ENCODE peak calls at places on chromosomes 6 and 20, in five cellular contexts. D is GM12878, H is HepG2, Q is SK-N-SH, G is K562. T is an unnamed sample.

GRCh38 chr6:125015152-125015551 is 52.9 kb downstream of the RNF217 start:
- DNase-seq in D (no peak), H (no peak), Q (no peak), G (no peak), T (no peak)

GRCh38 chr6:130396722-130397121 is 30.9 kb downstream of the TMEM200A start:
- DNase-seq in D (no peak), H (no peak), Q (no peak), G (no peak), T (no peak)

GRCh38 chr20:21027569-21027968 is 78.6 kb downstream of the LINC00237 start:
- DNase-seq in D (no peak), H (peak), Q (peak), G (no peak), T (peak)

GRCh38 chr20:48652961-48653705 is 174.7 kb downstream of the PREX1 start:
- DNase-seq in D (no peak), H (no peak), Q (no peak), G (no peak), T (no peak)

GRCh38 chr6:129853996-129854711 is 7.0 kb downstream of the TMEM244 start:
- DNase-seq in D (no peak), H (no peak), Q (no peak), G (no peak), T (no peak)

GRCh38 chr6:108438918-108439317 is 121.8 kb upstream of the FOXO3 start:
- DNase-seq in D (no peak), H (no peak), Q (no peak), G (no peak), T (no peak)

GRCh38 chr6:137044366-137045220 is at the start of gene IL20RA:
- DNase-seq in D (no peak), H (no peak), Q (peak), G (no peak), T (no peak)

GRCh38 chr6:47762502-47762901 is 19.3 kb upstream of the OPN5 start:
- DNase-seq in D (no peak), H (no peak), Q (no peak), G (no peak), T (no peak)

GRCh38 chr6:34610819-34611477 is 54.8 kb upstream of the SPDEF start:
- DNase-seq in D (no peak), H (peak), Q (no peak), G (peak), T (no peak)

GRCh38 chr20:11502051-11502450 is 415.6 kb upstream of the BTBD3 start:
- DNase-seq in D (no peak), H (no peak), Q (no peak), G (no peak), T (no peak)

GRCh38 chr20:4366076-4366475 is 350.7 kb upstream of the RNF24 start:
- DNase-seq in D (no peak), H (no peak), Q (no peak), G (no peak), T (no peak)

GRCh38 chr6:158631678-158632537 is 12.6 kb downstream of the DYNLT1 start:
- DNase-seq in D (no peak), H (no peak), Q (no peak), G (peak), T (no peak)

GRCh38 chr20:31689141-31689540 is 33.5 kb downstream of the BCL2L1 start:
- DNase-seq in D (no peak), H (no peak), Q (no peak), G (no peak), T (no peak)

GRCh38 chr6:20024316-20024673 is 187.1 kb downstream of the ID4 start:
- DNase-seq in D (no peak), H (no peak), Q (no peak), G (no peak), T (no peak)

GRCh38 chr6:83708970-83709747 is at the start of gene SNAP91:
- DNase-seq in D (no peak), H (no peak), Q (peak), G (no peak), T (peak)

GRCh38 chr6:36955671-36956070 is 1.1 kb downstream of the PI16 start:
- DNase-seq in D (no peak), H (no peak), Q (no peak), G (no peak), T (no peak)

GRCh38 chr20:55668659-55669058 is 336.7 kb downstream of the CBLN4 start:
- DNase-seq in D (no peak), H (no peak), Q (no peak), G (no peak), T (no peak)

GRCh38 chr20:38434770-38435554 is at the start of gene SNHG17:
- DNase-seq in D (peak), H (peak), Q (peak), G (peak), T (peak)

GRCh38 chr6:3193102-3193837 is 34.2 kb downstream of the TUBB2B start:
- DNase-seq in D (no peak), H (no peak), Q (no peak), G (no peak), T (no peak)

GRCh38 chr6:168385380-168385779 is 55.6 kb upstream of the SMOC2 start:
- DNase-seq in D (no peak), H (no peak), Q (no peak), G (no peak), T (no peak)

GRCh38 chr6:34196116-34196832 is 40.4 kb upstream of the HMGA1 start:
- DNase-seq in D (peak), H (no peak), Q (peak), G (peak), T (peak)

GRCh38 chr6:6694825-6695710 is 106.5 kb downstream of the LY86 start:
- DNase-seq in D (no peak), H (no peak), Q (no peak), G (peak), T (no peak)

GRCh38 chr6:33880104-33880678 is 76.4 kb upstream of the MLN start:
- DNase-seq in D (no peak), H (no peak), Q (no peak), G (no peak), T (no peak)

GRCh38 chr6:152723398-152723797 is 25.7 kb downstream of the MYCT1 start:
- DNase-seq in D (no peak), H (no peak), Q (no peak), G (no peak), T (no peak)

GRCh38 chr6:28809947-28810654 is 113.7 kb downstream of the TRIM27 start:
- DNase-seq in D (no peak), H (no peak), Q (no peak), G (peak), T (peak)

GRCh38 chr6:34423254-34423653 is 2.6 kb downstream of the RPS10 start:
- DNase-seq in D (no peak), H (no peak), Q (no peak), G (no peak), T (no peak)

DNA sequence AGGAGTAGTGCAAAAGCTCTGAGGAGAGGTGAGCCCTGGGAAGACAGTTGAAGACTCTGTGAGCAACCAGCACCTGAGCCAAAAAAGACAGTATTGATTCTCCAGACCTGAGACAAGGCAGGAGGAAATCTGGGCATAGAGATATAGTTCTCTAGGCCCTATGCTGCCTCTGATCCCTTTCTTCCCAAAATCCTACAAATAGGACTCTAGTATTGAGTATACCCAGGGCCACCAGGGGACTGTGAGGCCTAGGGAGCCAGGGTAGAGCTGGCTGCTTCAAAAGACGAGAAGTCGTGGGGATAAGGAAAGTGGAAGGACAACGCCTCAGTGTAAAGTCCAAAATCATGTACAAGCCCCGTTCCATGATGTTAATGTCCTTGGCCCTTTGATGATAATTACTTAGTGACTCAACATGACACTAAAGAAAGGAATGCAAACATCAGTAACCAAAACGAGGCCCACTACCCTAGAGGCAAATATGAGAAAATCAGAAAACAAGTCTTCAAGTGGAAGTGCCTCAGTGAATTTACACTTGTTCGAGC is 197.3 kb upstream of the PROKR2 start:
- DNase-seq in D (no peak), H (peak), Q (no peak), G (no peak), T (no peak)
- TF ChIP-seq FOXM1 in D (no peak), H (no peak), Q (no peak), G (no peak), T (no peak)

GRCh38 chr6:26216015-26216885 is 129.0 kb downstream of the HFE start:
- DNase-seq in D (peak), H (peak), Q (peak), G (peak), T (no peak)

GRCh38 chr6:26214826-26215199 is 127.6 kb downstream of the HFE start:
- DNase-seq in D (no peak), H (no peak), Q (no peak), G (no peak), T (no peak)

GRCh38 chr6:26216886-26217713 is 129.9 kb downstream of the HFE start:
- DNase-seq in D (no peak), H (peak), Q (no peak), G (peak), T (no peak)

GRCh38 chr6:26213334-26214075 is 126.3 kb downstream of the HFE start:
- DNase-seq in D (no peak), H (no peak), Q (no peak), G (no peak), T (no peak)

DNA sequence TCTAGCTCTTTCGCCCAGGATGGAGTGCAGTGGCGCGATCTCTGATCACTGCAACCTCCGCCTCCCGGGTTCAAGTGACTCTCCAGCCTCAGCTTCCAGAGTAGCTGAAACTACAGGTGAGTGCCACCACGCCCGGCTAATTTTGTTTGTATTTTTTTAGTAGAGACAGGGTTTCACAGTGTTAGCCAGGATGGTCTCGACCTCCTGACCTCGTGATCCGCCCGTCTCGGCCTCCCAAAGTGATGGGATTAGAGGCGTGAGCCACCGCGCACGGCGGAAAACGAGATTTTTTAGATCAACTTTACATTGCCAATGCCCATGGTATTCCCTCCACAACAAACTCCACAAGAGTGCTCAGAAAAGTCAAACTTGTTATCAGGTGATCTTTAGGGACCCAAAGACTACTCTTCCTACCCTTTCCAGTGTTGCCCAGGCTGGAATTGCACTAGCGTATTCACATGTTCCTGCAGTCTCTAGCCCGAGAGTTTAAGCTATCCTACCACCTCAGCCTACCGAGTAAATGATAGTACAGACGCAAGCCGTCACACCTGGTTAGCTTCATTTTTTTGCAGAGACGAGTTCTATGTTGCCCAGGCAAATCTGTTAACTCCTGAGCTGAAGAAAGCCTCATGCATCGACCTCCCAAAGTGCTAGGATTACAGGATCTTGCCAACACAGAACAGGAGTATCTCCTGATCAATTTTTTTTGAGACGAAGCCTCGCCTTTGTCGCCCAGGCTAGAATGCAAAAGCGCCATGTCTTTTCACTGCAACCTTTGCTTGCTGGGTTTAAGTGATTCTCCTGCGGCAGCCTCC is 128.2 kb downstream of the HFE start:
- DNase-seq in D (no peak), H (peak), Q (no peak), G (no peak), T (no peak)
- TF ChIP-seq FOXM1 in D (no peak), H (no peak), Q (no peak), G (no peak), T (no peak)

GRCh38 chr6:187252-187840 is 104.9 kb upstream of the DUSP22 start:
- DNase-seq in D (no peak), H (peak), Q (no peak), G (no peak), T (no peak)
- TF ChIP-seq FOXM1 in D (no peak), H (no peak), Q (no peak), G (no peak), T (no peak)

DNA sequence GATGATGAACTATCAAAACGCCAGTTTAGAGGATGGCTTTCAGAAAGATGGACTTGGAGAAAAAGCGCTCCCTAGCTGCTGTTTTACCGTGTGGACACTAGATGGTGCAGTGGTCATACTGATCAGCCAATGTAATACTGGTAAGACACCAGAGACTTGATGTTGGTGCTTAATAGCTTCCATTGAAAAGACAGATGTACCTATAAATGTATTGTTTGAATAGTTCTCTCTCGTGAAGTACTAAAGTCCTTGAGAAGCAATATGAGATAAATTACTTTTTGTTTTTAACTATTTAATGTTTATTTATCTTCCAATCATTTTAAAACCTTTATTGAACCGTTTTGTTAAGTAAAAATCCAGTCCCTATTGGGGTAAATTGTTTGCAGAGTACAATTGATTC is 63.9 kb upstream of the FUCA2 start:
- DNase-seq in D (peak), H (peak), Q (peak), G (peak), T (peak)
- TF ChIP-seq FOXM1 in D (peak), H (no peak), Q (no peak), G (no peak), T (no peak)